ENCODE peak calls at places on chromosomes 6 and 20, in eight cellular contexts. I, W, X, H, L, T, M and P are unnamed samples.

GRCh38 chr6:50992704-50993625 is 174.3 kb downstream of the TFAP2B start:
- DNase-seq in T (no peak), M (no peak), H (no peak), L (no peak), X (no peak), I (no peak), W (no peak), P (no peak)

GRCh38 chr6:41917528-41917927 is 3.4 kb downstream of the MED20 start:
- DNase-seq in H (peak), I (no peak), L (no peak), X (peak), M (no peak), W (no peak), T (no peak), P (no peak)

GRCh38 chr20:35849726-35850125 is 77.9 kb downstream of the PHF20 start:
- DNase-seq in W (no peak), I (no peak), T (no peak), L (no peak), X (no peak), M (no peak), H (no peak), P (no peak)

GRCh38 chr20:46377532-46377931 is 28.9 kb downstream of the ELMO2 start:
- DNase-seq in X (no peak), H (no peak), L (no peak), T (no peak), M (no peak), W (no peak), I (no peak), P (no peak)

GRCh38 chr6:37007340-37008043 is 2.0 kb downstream of the FGD2 start:
- DNase-seq in M (no peak), T (no peak), X (peak), W (no peak), H (no peak), L (no peak), I (no peak), P (peak)

GRCh38 chr6:96963403-96963802 is 38.9 kb downstream of the KLHL32 start:
- DNase-seq in H (no peak), W (no peak), X (no peak), M (no peak), T (no peak), L (no peak), I (no peak), P (no peak)

GRCh38 chr20:560680-561079 is 17.1 kb upstream of the CSNK2A1 start:
- DNase-seq in L (no peak), M (no peak), T (no peak), I (no peak), X (no peak), W (no peak), H (no peak), P (no peak)

GRCh38 chr20:18263723-18264122 is 24.6 kb upstream of the ZNF133 start:
- DNase-seq in H (no peak), M (no peak), I (no peak), W (no peak), L (no peak), X (peak), T (peak), P (no peak)

GRCh38 chr6:62345446-62345845 is 59.4 kb upstream of the KHDRBS2 start:
- DNase-seq in H (no peak), T (no peak), W (no peak), M (no peak), X (no peak), I (no peak), L (no peak), P (no peak)

GRCh38 chr6:106114492-106114891 is 28.4 kb downstream of the PRDM1 start:
- DNase-seq in T (no peak), W (no peak), M (no peak), L (no peak), I (no peak), H (no peak), X (no peak), P (no peak)

GRCh38 chr20:24773751-24774201 is 175.3 kb upstream of the CST7 start:
- DNase-seq in M (no peak), H (no peak), I (peak), L (no peak), W (no peak), X (peak), T (peak), P (no peak)

GRCh38 chr20:57459278-57459677 is 65.7 kb downstream of the CTCFL start:
- DNase-seq in L (no peak), X (no peak), M (no peak), H (no peak), W (no peak), I (no peak), T (no peak), P (no peak)

GRCh38 chr20:63361507-63362425 is 617 bp upstream of the CHRNA4 start:
- DNase-seq in T (no peak), W (no peak), H (no peak), X (no peak), I (no peak), M (peak), L (peak), P (no peak)

GRCh38 chr20:13649548-13649947 is 10.8 kb upstream of the TASP1 start:
- DNase-seq in L (peak), T (peak), W (peak), I (no peak), H (no peak), X (no peak), M (peak), P (no peak)

GRCh38 chr20:5835234-5835845 is 85.1 kb downstream of the SHLD1 start:
- DNase-seq in T (no peak), W (peak), I (no peak), M (no peak), X (peak), L (no peak), H (no peak), P (no peak)

GRCh38 chr6:29813809-29814208 is 13.8 kb upstream of the HLA-G start:
- DNase-seq in W (no peak), L (no peak), X (peak), H (peak), M (no peak), I (no peak), T (no peak), P (no peak)

GRCh38 chr20:39775110-39775509 is 813.0 kb downstream of the DHX35 start:
- DNase-seq in I (no peak), M (no peak), X (no peak), H (no peak), L (no peak), T (no peak), W (no peak), P (no peak)

GRCh38 chr6:30841644-30842504 is 42.4 kb upstream of the DDR1 start:
- DNase-seq in W (no peak), M (no peak), H (no peak), L (no peak), T (peak), X (no peak), I (no peak), P (no peak)

GRCh38 chr20:1934578-1935573 is 39.7 kb downstream of the SIRPA start:
- DNase-seq in X (no peak), L (no peak), M (no peak), T (peak), W (peak), I (no peak), H (no peak), P (no peak)

GRCh38 chr20:16624106-16624505 is 50.9 kb upstream of the KIF16B start:
- DNase-seq in T (no peak), W (no peak), L (no peak), H (no peak), X (peak), I (no peak), M (no peak), P (no peak)

GRCh38 chr6:160137989-160138835 is 16.6 kb downstream of the SLC22A1 start:
- DNase-seq in L (peak), I (peak), M (peak), H (peak), X (peak), T (peak), W (peak), P (peak)

GRCh38 chr20:25277941-25278521 is 30.1 kb downstream of the PYGB start:
- DNase-seq in H (no peak), I (no peak), M (no peak), X (no peak), L (no peak), T (no peak), W (no peak), P (no peak)

GRCh38 chr6:44851176-44851575 is 463.7 kb downstream of the CDC5L start:
- DNase-seq in I (no peak), M (no peak), X (no peak), L (no peak), H (no peak), W (no peak), T (no peak), P (no peak)

GRCh38 chr20:43911066-43911465 is 3.6 kb upstream of the TOX2 start:
- DNase-seq in H (peak), X (peak), I (no peak), M (peak), W (no peak), T (no peak), L (no peak), P (no peak)

GRCh38 chr20:64217539-64217938 is 38.0 kb upstream of the PCMTD2 start:
- DNase-seq in M (no peak), W (peak), I (no peak), X (no peak), T (no peak), H (no peak), L (no peak), P (no peak)

GRCh38 chr6:23349521-23350147 is 776.4 kb upstream of the NRSN1 start:
- DNase-seq in T (peak), X (peak), L (no peak), I (no peak), W (peak), H (peak), M (no peak), P (no peak)

GRCh38 chr6:143136647-143137046 is 76.0 kb downstream of the AIG1 start:
- DNase-seq in H (no peak), T (no peak), W (no peak), L (no peak), M (peak), I (no peak), X (no peak), P (no peak)

GRCh38 chr20:10225439-10226080 is 6.9 kb downstream of the SNAP25 start:
- DNase-seq in I (peak), X (peak), W (peak), H (no peak), M (peak), T (peak), L (peak), P (peak)

GRCh38 chr20:3935295-3935955 is 46.2 kb downstream of the PANK2 start:
- DNase-seq in H (no peak), T (no peak), L (no peak), I (no peak), W (no peak), M (no peak), X (no peak), P (no peak)

GRCh38 chr6:106688177-106688951 is 59.0 kb downstream of the QRSL1 start:
- DNase-seq in M (no peak), W (no peak), I (peak), L (no peak), X (peak), H (no peak), T (no peak), P (peak)

GRCh38 chr6:169638915-169639314 is 62.9 kb downstream of the WDR27 start:
- DNase-seq in X (no peak), W (no peak), M (no peak), I (no peak), L (no peak), H (no peak), T (no peak), P (no peak)

GRCh38 chr6:169640347-169640972 is 61.4 kb downstream of the WDR27 start:
- DNase-seq in M (no peak), I (no peak), H (no peak), X (no peak), L (no peak), T (no peak), W (no peak), P (no peak)

GRCh38 chr6:169638388-169638787 is 63.4 kb downstream of the WDR27 start:
- DNase-seq in I (no peak), M (no peak), T (no peak), W (no peak), H (no peak), L (no peak), X (no peak), P (no peak)

GRCh38 chr6:169640983-169641382 is 60.8 kb downstream of the WDR27 start:
- DNase-seq in I (no peak), W (no peak), M (no peak), L (no peak), T (no peak), H (no peak), X (no peak), P (no peak)

GRCh38 chr6:169639653-169640278 is 62.1 kb downstream of the WDR27 start:
- DNase-seq in L (peak), I (no peak), M (peak), H (no peak), W (no peak), T (no peak), X (no peak), P (peak)
- TF ChIP-seq CTCF in L (peak), I (no peak), M (no peak), H (no peak), W (no peak), T (peak), X (no peak), P (no peak)

DNA sequence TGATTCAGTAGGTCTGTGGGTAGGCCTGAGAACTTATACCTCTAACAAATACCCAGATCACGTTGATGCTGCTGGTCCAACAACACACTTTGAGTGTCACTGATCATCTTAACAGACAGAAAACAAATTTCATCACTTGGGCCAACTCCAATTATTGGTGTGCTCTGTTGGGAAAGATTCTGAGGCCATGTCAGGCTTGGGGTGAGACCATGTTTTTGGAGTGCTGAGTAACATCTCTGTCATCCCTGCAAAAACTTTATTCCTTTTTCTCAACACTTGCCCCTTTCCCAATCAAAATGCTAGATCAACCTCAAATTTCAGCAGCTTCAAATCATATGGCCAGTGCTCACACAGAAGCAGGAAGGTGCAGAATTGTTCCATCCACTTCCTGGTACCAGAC is 108.8 kb upstream of the TENT5A start:
- DNase-seq in T (no peak), M (no peak), H (no peak), W (no peak), X (no peak), I (no peak), L (no peak), P (no peak)
- TF ChIP-seq EZH2phosphoT487 in T (no peak), M (no peak), H (no peak), W (no peak), X (no peak), I (no peak), L (no peak), P (no peak)

GRCh38 chr6:28117386-28118050 is 6.9 kb upstream of the ZSCAN16 start:
- DNase-seq in I (no peak), X (peak), M (peak), W (no peak), L (no peak), H (no peak), T (no peak), P (no peak)
- TF ChIP-seq CTCF in I (no peak), X (peak), M (no peak), W (no peak), L (peak), H (no peak), T (no peak), P (peak)

GRCh38 chr6:98832282-98833100 is 1.9 kb upstream of the POU3F2 start:
- DNase-seq in I (no peak), H (no peak), W (peak), M (peak), L (peak), T (peak), X (peak), P (no peak)
- TF ChIP-seq EZH2phosphoT487 in I (no peak), H (no peak), W (no peak), M (peak), L (peak), T (no peak), X (no peak), P (no peak)

GRCh38 chr6:119334535-119335264 is 14.9 kb downstream of the MAN1A1 start:
- DNase-seq in M (no peak), W (no peak), T (no peak), I (no peak), X (no peak), H (no peak), L (no peak), P (no peak)

GRCh38 chr6:119333063-119333609 is 16.4 kb downstream of the MAN1A1 start:
- DNase-seq in X (no peak), H (no peak), L (no peak), T (no peak), W (no peak), M (no peak), I (no peak), P (no peak)

GRCh38 chr6:119330520-119330919 is 19.0 kb downstream of the MAN1A1 start:
- DNase-seq in T (no peak), W (no peak), X (no peak), H (no peak), M (no peak), L (no peak), I (no peak), P (peak)

GRCh38 chr6:119331676-119332286 is 17.8 kb downstream of the MAN1A1 start:
- DNase-seq in H (no peak), W (no peak), I (no peak), M (no peak), L (no peak), X (no peak), T (no peak), P (no peak)

DNA sequence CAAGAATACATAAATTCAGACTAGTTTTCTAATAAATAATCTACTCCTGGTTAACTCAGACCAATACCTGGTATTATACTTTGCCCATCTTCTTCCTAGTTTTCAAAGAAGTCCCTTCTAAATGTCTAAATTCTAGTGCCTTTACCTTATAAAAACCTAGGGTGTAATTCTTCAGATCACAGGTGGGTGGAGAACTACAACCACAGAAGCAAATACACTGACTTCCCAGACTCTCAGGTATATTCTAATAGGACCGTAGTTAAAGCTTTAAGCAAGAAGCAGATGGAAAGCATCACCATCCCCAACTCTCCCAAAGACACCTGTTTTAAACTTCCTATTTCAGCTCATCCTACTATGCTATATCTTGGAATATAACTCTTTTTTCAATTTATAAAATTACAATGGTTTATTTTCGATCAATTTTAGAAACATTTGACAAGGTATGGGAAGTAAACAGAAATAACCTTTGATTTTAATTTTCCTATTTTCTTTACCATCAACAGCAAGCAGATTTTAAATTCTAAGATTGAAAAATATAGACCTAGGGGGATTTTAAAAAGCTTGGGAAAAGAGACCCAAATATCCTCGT is 15.8 kb downstream of the MAN1A1 start:
- DNase-seq in M (peak), I (peak), X (peak), H (no peak), L (no peak), T (no peak), W (peak), P (peak)
- TF ChIP-seq CTCF in M (peak), I (peak), X (peak), H (peak), L (peak), T (peak), W (peak), P (peak)

DNA sequence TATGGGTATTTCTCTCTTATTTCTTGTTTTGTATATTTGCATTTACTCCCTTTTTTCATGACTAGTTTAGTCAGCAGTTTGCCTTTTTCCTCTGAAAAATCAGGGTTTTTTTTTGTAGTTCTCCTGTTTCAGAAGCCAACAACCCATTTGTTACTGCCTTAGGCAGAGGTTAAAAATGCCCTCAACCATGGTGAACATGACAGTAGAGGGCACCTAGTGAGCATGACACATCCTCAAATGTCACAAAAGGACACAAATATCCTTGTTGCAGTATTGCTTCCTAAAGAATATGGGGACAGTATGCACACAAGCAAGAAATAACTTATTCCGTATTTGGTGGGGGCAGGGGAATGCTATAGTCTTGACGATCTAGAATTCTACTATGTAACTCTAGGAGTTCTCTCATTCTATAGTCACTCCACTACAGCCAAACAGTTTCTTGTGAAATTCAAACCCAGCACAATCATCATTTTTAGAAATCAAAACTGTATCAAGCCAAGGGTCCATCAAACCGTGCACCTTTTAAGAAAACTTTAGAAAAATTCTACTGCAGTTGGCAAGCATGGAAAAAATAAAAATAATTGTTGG is 47.0 kb downstream of the GOPC start:
- DNase-seq in M (no peak), H (no peak), W (no peak), L (no peak), T (no peak), X (peak), I (peak), P (no peak)
- TF ChIP-seq EZH2phosphoT487 in M (no peak), H (no peak), W (no peak), L (no peak), T (no peak), X (no peak), I (no peak), P (no peak)

DNA sequence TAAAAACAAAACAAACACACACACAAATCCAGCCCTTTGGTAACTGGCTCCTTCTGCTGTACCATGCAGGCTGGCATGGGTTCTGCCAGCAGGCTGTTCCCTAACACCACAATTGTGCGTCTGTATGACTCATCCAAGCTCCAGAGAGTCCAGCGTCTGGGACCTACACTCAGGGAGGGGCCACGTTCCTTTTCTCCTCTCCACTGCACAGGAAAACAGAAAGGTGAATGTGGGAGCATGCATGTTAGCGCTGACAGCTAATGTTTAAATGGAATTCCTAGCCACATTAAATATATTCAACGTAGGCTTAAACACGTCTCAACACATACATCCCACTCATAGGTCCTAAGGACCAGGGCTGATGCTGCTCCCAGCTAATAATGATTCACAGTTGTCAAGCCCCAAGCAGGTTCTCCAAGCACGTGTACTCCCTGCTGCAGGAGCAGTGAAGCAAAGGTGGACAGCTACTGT is 20.7 kb downstream of the MAP1LC3A start:
- DNase-seq in M (no peak), T (peak), W (no peak), X (peak), H (peak), I (no peak), L (no peak), P (no peak)
- TF ChIP-seq CTCF in M (no peak), T (peak), W (peak), X (peak), H (peak), I (no peak), L (no peak), P (no peak)